ENCODE peak calls at places on chromosome 21, in five cellular contexts. Q is caudate nucleus, N is GM12892, F is NCI-H2029, R is amygdala. L is an unnamed sample.

GRCh38 chr21:41684381-41685245 is 82.2 kb downstream of the RIPK4 start:
- DNase-seq in F (no peak), N (no peak), R (no peak), Q (no peak), L (no peak)

GRCh38 chr21:43734830-43735229 is 15.9 kb downstream of the PDXK start:
- DNase-seq in F (no peak), Q (peak; percentile 51), N (no peak), R (peak; percentile 53), L (no peak)

GRCh38 chr21:35026617-35027557 is 22.2 kb downstream of the RUNX1 start:
- DNase-seq in R (peak; percentile 16), N (no peak), F (no peak), Q (peak; percentile 14), L (peak; percentile 48)

GRCh38 chr21:45747802-45748445 is 104.4 kb downstream of the PCBP3 start:
- DNase-seq in Q (peak; percentile 82), F (no peak), N (no peak), R (no peak), L (no peak)

GRCh38 chr21:17451364-17451869 is 61.4 kb upstream of the CXADR start:
- DNase-seq in N (no peak), Q (peak; percentile 12), R (no peak), F (peak; percentile 31), L (no peak)

GRCh38 chr21:44865561-44866280 is 7.8 kb downstream of the PTTG1IP start:
- DNase-seq in Q (no peak), F (no peak), R (no peak), N (no peak), L (no peak)

GRCh38 chr21:33308586-33309490 is 15.9 kb upstream of the IFNAR1 start:
- DNase-seq in F (peak; percentile 67), R (no peak), Q (no peak), N (no peak), L (no peak)

GRCh38 chr21:16079830-16080229 is 350.0 kb downstream of the USP25 start:
- DNase-seq in N (no peak), Q (no peak), F (peak; percentile 49), R (no peak), L (no peak)

GRCh38 chr21:44817506-44817880 is 369 bp downstream of the SUMO3 start:
- DNase-seq in F (peak; percentile 86), Q (peak; percentile 94), N (peak; percentile 93), R (peak; percentile 80), L (peak; percentile 95)

GRCh38 chr21:26845066-26845749 is at the start of gene ADAMTS1:
- DNase-seq in N (no peak), F (no peak), Q (peak; percentile 93), R (peak; percentile 93), L (no peak)